ENCODE peak calls at places on chromosomes 3 and 15, in four cellular contexts. S is transverse colon, M is A549, E is spleen. V is an unnamed sample.
A peak's percentile ranks its signal among the peaks of the same experiment; 100 is the strongest.

GRCh38 chr3:121998030-121998580 is 23.9 kb downstream of the ILDR1 start:
- DNase-seq in S (no peak), M (peak; percentile 14), E (no peak), V (no peak)

GRCh38 chr3:153129426-153129825 is 32.6 kb upstream of the RAP2B start:
- DNase-seq in S (no peak), M (no peak), E (no peak), V (no peak)

GRCh38 chr3:29370021-29370420 is 89.2 kb downstream of the RBMS3 start:
- DNase-seq in S (no peak), M (no peak), E (no peak), V (no peak)

GRCh38 chr15:96421211-96421610 is 90.7 kb downstream of the NR2F2 start:
- DNase-seq in S (no peak), M (no peak), E (no peak), V (no peak)

GRCh38 chr3:192121921-192122320 is 605.4 kb downstream of the FGF12 start:
- DNase-seq in S (no peak), M (no peak), E (no peak), V (no peak)

GRCh38 chr3:10459954-10460754 is 45.2 kb downstream of the ATP2B2 start:
- DNase-seq in S (peak; percentile 16), M (peak; percentile 69), E (no peak), V (no peak)

GRCh38 chr3:106688463-106688862 is 688.8 kb upstream of the CCDC54 start:
- DNase-seq in S (no peak), M (peak; percentile 41), E (no peak), V (no peak)

GRCh38 chr3:42686832-42687650 is 1.7 kb downstream of the KLHL40 start:
- DNase-seq in S (no peak), M (no peak), E (peak; percentile 47), V (no peak)

GRCh38 chr3:187935623-187936156 is 190.4 kb upstream of the BCL6 start:
- DNase-seq in S (peak; percentile 19), M (no peak), E (peak; percentile 88), V (no peak)

GRCh38 chr3:71219744-71220638 is 363.5 kb downstream of the FOXP1 start:
- DNase-seq in S (no peak), M (no peak), E (no peak), V (no peak)

GRCh38 chr3:73623996-73624362 is 762 bp downstream of the PDZRN3 start:
- DNase-seq in S (peak; percentile 38), M (no peak), E (no peak), V (no peak)

GRCh38 chr3:127495821-127496220 is 94.7 kb downstream of the TPRA1 start:
- DNase-seq in S (no peak), M (no peak), E (no peak), V (no peak)

GRCh38 chr15:66674756-66675155 is 27.3 kb upstream of the SMAD6 start:
- DNase-seq in S (peak; percentile 66), M (no peak), E (no peak), V (no peak)

GRCh38 chr3:195411831-195412230 is 31.0 kb downstream of the ACAP2 start:
- DNase-seq in S (no peak), M (no peak), E (no peak), V (no peak)

GRCh38 chr3:128416578-128417150 is 50.0 kb downstream of the DNAJB8 start:
- DNase-seq in S (no peak), M (peak; percentile 72), E (no peak), V (no peak)

GRCh38 chr15:74545061-74545460 is 4.0 kb downstream of the ARID3B start:
- DNase-seq in S (no peak), M (no peak), E (no peak), V (no peak)

GRCh38 chr15:81589671-81590070 is 215.7 kb upstream of the TMC3 start:
- DNase-seq in S (no peak), M (no peak), E (no peak), V (no peak)

GRCh38 chr3:138842483-138843188 is 7.9 kb upstream of the PIK3CB start:
- DNase-seq in S (no peak), M (no peak), E (no peak), V (no peak)

GRCh38 chr3:14847613-14848541 is 29.1 kb downstream of the FGD5 start:
- DNase-seq in S (peak; percentile 78), M (peak; percentile 13), E (no peak), V (no peak)

GRCh38 chr3:120749843-120750242 is 7.3 kb downstream of the GTF2E1 start:
- DNase-seq in S (no peak), M (no peak), E (no peak), V (no peak)

GRCh38 chr3:31263897-31264296 is 268.8 kb upstream of the STT3B start:
- DNase-seq in S (no peak), M (no peak), E (no peak), V (no peak)

GRCh38 chr15:60353245-60353940 is 44.4 kb downstream of the ANXA2 start:
- DNase-seq in S (no peak), M (peak; percentile 17), E (no peak), V (no peak)

GRCh38 chr15:57549935-57550334 is 41.8 kb upstream of the MYZAP start:
- DNase-seq in S (no peak), M (no peak), E (no peak), V (no peak)

GRCh38 chr3:172787019-172787418 is 36.5 kb downstream of the ECT2 start:
- DNase-seq in S (no peak), M (no peak), E (no peak), V (no peak)

GRCh38 chr3:52128118-52128683 is 26.0 kb downstream of the POC1A start:
- DNase-seq in S (no peak), M (peak; percentile 55), E (no peak), V (no peak)

GRCh38 chr3:39295184-39295775 is 15.4 kb upstream of the CX3CR1 start:
- DNase-seq in S (no peak), M (no peak), E (no peak), V (no peak)

GRCh38 chr3:24454862-24455261 is 39.8 kb downstream of the THRB start:
- DNase-seq in S (no peak), M (no peak), E (no peak), V (no peak)
- TF ChIP-seq POLR2A in S (no peak), M (no peak), E (no peak), V (no peak)

DNA sequence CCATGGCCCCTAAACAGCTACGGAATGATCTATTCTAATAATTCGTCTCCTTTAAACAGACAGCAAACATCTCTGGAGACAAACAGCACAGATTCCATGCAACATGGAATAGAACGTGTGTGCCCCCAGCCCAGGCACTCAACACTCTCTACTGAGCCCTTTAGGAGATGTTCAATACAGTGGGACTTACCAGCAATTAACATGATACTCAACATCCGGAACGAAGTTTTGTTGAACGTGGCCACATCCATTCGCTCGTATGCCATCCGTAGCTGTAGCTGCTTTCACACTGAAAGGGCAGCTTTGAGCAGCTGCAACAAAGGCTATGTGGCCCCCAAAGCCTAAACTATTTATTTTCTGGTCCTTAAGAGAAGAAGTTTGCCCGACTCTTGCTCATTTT is 3.5 kb downstream of the ADAMTS17 start:
- DNase-seq in S (no peak), M (no peak), E (no peak), V (no peak)
- TF ChIP-seq POLR2A in S (no peak), M (no peak), E (no peak), V (no peak)

GRCh38 chr15:68491415-68492106 is 59.6 kb upstream of the ITGA11 start:
- DNase-seq in S (no peak), M (no peak), E (no peak), V (no peak)

GRCh38 chr15:68494573-68495105 is 62.7 kb upstream of the ITGA11 start:
- DNase-seq in S (no peak), M (no peak), E (no peak), V (no peak)

GRCh38 chr15:68493629-68494028 is 61.7 kb upstream of the ITGA11 start:
- DNase-seq in S (no peak), M (no peak), E (no peak), V (no peak)

GRCh38 chr15:68495221-68495950 is 63.4 kb upstream of the ITGA11 start:
- DNase-seq in S (no peak), M (no peak), E (no peak), V (no peak)

DNA sequence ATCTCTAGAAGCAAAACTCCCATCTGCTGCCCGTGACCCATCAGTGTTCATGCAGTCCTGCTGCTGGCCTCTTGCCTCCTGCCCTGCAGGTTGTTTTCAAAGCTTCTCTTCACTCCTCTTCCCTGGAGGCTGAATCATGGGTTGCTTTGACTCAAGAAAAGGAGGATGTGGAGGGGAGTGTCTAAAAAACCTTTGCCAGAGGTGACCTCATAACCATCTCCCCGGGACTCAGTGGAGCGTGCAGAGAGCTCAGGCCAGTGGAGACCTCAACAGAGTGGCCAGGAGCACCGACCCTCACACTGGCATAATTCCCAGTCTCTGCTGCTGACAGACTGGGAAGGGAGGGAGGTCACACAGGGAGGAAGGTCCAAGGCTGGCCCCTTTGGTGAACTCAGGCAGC is 60.9 kb upstream of the ITGA11 start:
- DNase-seq in S (no peak), M (peak; percentile 56), E (no peak), V (peak; percentile 53)
- TF ChIP-seq POLR2A in S (no peak), M (no peak), E (no peak), V (no peak)

GRCh38 chr15:58931985-58932384 is 1.5 kb downstream of the SLTM start:
- DNase-seq in S (peak; percentile 25), M (peak; percentile 22), E (no peak), V (no peak)

GRCh38 chr15:58934521-58934920 is 1.0 kb upstream of the SLTM start:
- DNase-seq in S (no peak), M (no peak), E (no peak), V (no peak)

GRCh38 chr15:58932791-58933310 is 628 bp downstream of the SLTM start:
- DNase-seq in S (no peak), M (no peak), E (no peak), V (no peak)

GRCh38 chr15:58934114-58934447 is 602 bp upstream of the SLTM start:
- DNase-seq in S (no peak), M (no peak), E (no peak), V (no peak)

DNA sequence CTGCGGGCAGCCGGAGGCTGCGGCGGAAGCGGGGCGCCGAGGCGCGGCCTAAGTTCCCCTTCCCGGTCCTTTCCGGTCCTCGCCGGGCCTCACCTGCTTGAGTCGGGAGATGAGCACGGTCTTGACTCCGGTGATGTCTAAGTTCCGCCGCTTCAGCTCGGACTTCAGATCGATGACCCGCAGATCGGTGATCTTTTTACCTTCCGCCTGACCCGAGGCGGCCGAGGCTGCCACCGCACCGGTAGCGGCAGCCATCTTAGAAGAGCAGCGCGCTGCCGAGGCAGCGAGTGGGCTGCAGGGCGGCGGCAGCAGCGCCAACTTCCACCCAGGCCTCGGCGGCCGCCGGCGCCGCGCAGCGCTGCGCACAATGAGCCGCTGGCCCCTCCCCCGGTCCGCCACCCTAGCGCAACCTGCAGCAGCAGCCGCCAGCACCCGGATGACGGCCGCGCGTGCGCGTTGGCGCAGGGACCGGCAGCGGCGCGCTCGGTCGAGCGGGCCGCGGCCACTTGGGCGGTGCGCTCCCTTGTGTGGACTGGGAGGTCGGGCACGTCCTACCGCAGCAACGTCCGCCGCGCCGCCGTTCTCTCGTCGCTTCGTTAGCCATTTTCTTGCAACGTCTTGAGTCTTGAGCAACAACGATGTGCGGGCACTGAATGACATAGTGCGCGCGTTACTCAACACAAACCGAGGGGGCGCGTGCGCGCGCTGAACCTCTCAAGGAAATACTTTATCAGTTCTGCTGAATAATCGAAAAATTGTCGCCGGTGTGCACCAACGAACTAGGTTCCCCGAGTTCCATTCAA is at the start of gene SLTM:
- DNase-seq in S (peak; percentile 95), M (peak; percentile 98), E (peak; percentile 98), V (peak; percentile 82)
- TF ChIP-seq POLR2A in S (peak; percentile 98), M (peak; percentile 97), E (peak; percentile 87), V (peak; percentile 95)

GRCh38 chr15:70853855-70854668 is at the start of gene LARP6:
- DNase-seq in S (peak; percentile 27), M (peak; percentile 52), E (no peak), V (peak; percentile 21)
- TF ChIP-seq POLR2A in S (peak; percentile 36), M (peak; percentile 71), E (no peak), V (peak; percentile 73)

V was measured in tibial nerve.